ENCODE peak calls at places on chromosomes 12 and 14, in eight cellular contexts. Y, H, J, L, X, B, T and R are unnamed samples.

GRCh38 chr14:75430526-75430925 is 2.7 kb downstream of the JDP2 start:
- DNase-seq in Y (no peak), H (no peak), J (no peak), L (peak), X (no peak), B (no peak), T (no peak), R (no peak)

GRCh38 chr12:112841891-112842290 is 50.3 kb downstream of the RPH3A start:
- DNase-seq in Y (no peak), H (no peak), J (no peak), L (no peak), X (no peak), B (no peak), T (no peak), R (no peak)

GRCh38 chr14:54754623-54755386 is 147.8 kb downstream of the GCH1 start:
- DNase-seq in Y (no peak), H (no peak), J (no peak), L (no peak), X (peak), B (no peak), T (no peak), R (no peak)

GRCh38 chr12:30805959-30806358 is 51.2 kb upstream of the CAPRIN2 start:
- DNase-seq in Y (no peak), H (no peak), J (no peak), L (no peak), X (no peak), B (no peak), T (no peak), R (no peak)

GRCh38 chr14:94677747-94678146 is 65.6 kb downstream of the SERPINA3 start:
- DNase-seq in Y (no peak), H (no peak), J (no peak), L (no peak), X (no peak), B (no peak), T (no peak), R (no peak)

GRCh38 chr14:65238456-65238855 is 136.1 kb upstream of the MAX start:
- DNase-seq in Y (no peak), H (no peak), J (no peak), L (no peak), X (no peak), B (no peak), T (peak), R (no peak)

GRCh38 chr12:79682593-79682992 is 8.2 kb downstream of the PAWR start:
- DNase-seq in Y (no peak), H (no peak), J (no peak), L (no peak), X (no peak), B (no peak), T (no peak), R (no peak)

GRCh38 chr12:29552324-29552927 is 54.9 kb upstream of the OVCH1 start:
- DNase-seq in Y (peak), H (peak), J (peak), L (peak), X (peak), B (peak), T (no peak), R (no peak)

GRCh38 chr14:60250318-60251035 is 1.5 kb downstream of the PPM1A start:
- DNase-seq in Y (peak), H (no peak), J (no peak), L (no peak), X (peak), B (no peak), T (no peak), R (no peak)

GRCh38 chr12:45518516-45519235 is 210.8 kb upstream of the ARID2 start:
- DNase-seq in Y (no peak), H (peak), J (no peak), L (no peak), X (no peak), B (no peak), T (no peak), R (no peak)

GRCh38 chr12:117596968-117597367 is 235.5 kb upstream of the NOS1 start:
- DNase-seq in Y (no peak), H (no peak), J (no peak), L (no peak), X (no peak), B (no peak), T (no peak), R (no peak)

DNA sequence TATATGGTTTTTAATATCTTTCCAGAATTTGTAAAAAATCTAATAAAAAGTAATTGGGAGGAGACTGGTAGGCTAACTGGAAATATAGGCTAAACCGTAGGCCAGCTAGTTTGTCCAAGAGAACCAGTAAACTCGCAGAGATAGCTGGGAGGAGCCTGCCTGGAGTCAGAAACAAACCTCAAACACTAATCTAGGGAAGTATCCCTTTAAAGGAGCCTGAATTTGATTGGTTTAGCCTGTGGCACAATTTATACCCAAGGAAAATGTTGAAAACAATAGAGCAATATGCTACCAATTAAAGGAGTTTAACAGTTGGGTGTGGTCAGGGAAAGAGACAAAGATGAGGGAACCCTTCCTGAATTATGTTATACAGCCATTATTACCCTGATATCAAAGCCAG is 109.6 kb downstream of the EML5 start:
- DNase-seq in Y (no peak), H (no peak), J (no peak), L (no peak), X (no peak), B (no peak), T (no peak), R (no peak)
- TF ChIP-seq CTCF in Y (no peak), H (no peak), J (no peak), L (no peak), X (no peak), B (no peak), T (no peak), R (no peak)

DNA sequence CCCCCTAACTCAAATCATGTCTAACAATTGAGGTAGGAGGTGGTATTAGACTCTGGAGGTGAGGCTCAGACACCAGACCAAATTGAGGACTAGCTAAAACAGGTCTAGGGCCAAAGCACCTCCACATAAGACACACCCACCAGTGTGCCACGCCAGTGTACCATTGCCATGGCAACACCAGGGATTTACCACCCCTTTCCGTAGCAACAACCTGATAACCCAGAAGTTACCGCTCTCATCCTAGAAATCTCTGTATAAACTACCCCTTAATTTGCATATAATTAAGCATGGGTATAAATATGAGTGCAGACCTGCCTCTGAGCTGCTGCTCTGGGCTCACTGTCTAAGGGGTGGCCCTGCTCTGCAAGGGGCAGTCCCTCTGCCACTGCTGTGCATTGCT is 57.4 kb upstream of the PPP2R5C start:
- DNase-seq in Y (no peak), H (no peak), J (no peak), L (no peak), X (no peak), B (no peak), T (no peak), R (no peak)
- TF ChIP-seq CTCF in Y (no peak), H (no peak), J (no peak), L (no peak), X (no peak), B (no peak), T (no peak), R (no peak)

DNA sequence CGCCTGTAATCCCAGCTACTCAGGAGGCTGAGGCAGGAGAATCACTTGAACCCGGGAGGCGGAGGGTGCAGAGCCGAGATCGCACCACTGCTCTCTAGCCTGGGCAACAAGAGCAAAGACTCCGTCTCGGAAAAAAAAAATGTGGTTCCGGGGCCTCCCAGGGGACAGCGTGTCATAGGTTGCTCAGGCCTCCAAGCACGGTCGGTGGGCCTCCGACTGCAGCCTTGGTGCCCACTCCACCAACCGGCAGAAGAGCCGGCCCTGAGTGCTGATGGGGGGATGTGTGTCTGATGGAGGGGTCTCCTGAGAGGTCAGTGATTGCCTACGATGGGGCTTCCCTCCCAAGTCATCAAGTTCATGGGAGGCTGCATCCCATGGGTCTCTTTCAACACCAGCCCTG is 15.9 kb downstream of the ZFYVE21 start:
- DNase-seq in Y (no peak), H (no peak), J (no peak), L (peak), X (no peak), B (peak), T (no peak), R (no peak)
- TF ChIP-seq CTCF in Y (no peak), H (no peak), J (no peak), L (no peak), X (no peak), B (no peak), T (no peak), R (no peak)

DNA sequence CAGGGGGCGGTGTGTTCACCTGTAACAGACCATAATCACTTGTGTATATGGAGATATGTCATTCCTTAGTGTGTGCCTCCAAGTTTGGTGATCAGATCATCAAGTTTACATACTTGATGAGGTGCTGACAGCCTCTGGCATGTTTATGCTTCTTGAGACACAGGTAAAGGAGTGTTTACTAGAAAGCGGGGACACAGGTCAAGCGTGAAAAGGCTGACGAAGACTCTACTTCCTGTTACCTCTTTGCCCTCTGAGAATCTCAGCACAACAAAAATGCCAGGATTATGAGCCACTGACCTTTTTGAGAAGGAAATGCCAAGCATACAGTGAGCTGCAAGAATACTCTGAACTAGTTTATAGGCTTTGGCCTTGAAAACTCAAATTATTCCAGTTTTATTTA is 29.6 kb downstream of the PRDM4 start:
- DNase-seq in Y (peak), H (peak), J (no peak), L (no peak), X (no peak), B (no peak), T (no peak), R (no peak)
- TF ChIP-seq CTCF in Y (peak), H (no peak), J (no peak), L (no peak), X (no peak), B (no peak), T (no peak), R (no peak)

DNA sequence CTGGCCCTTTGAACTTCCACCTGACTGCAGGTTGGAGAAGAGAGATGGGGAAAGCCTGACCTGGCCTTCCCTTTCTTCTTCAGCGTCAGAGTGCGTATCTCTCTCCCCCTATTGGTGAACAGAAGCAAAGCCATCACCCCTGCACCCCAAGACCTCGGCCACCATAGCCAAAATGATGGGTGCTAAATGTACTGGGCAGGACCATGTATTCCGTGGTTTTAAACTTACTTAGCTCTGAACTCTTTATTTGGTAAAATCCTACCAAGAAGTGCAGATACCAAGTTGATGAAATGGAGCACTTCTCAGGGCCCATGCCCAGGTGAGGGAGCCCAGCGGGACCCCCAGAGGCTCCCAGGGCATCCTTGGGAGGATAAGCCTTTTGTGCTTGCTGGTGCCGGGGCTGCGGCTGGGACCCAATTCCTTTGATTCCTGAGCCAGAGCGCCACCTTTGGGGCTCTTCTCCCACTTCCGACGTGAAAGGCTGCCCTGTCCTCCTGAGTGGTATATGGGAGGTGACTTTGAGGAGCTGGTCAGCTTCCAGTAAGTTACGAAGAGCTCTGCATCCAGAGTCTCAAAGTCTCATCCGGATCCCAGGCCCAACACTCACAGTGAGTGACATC is 9.4 kb downstream of the CCND2 start:
- DNase-seq in Y (peak), H (no peak), J (no peak), L (no peak), X (no peak), B (no peak), T (no peak), R (no peak)
- TF ChIP-seq CTCF in Y (peak), H (no peak), J (no peak), L (no peak), X (no peak), B (no peak), T (no peak), R (no peak)

DNA sequence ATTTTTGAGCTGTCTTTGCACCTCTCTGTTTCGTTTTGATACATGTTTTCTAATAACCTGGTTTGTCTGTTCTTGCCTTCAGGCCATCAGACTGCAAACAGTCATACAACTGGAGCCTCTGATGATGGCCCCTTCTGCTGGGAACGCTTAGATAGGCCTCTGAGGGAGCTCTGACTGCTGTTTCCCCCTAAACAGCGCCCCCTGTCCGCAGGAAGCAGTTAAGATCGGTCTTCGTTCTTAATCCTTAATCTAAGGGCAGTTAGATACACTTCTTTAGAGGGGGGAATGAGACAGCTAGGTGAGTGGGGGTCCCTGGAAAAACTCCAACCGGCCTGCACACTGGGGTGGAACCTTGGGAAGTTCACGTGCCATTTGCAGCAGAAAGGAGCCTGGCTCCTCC is 1338.8 kb upstream of the SEL1L start:
- DNase-seq in Y (peak), H (no peak), J (no peak), L (no peak), X (peak), B (no peak), T (no peak), R (no peak)
- TF ChIP-seq CTCF in Y (peak), H (no peak), J (no peak), L (no peak), X (peak), B (peak), T (no peak), R (no peak)

GRCh38 chr12:101935769-101936741 is 58.7 kb downstream of the DRAM1 start:
- DNase-seq in Y (peak), H (peak), J (peak), L (peak), X (no peak), B (no peak), T (peak), R (no peak)
- TF ChIP-seq CTCF in Y (no peak), H (no peak), J (no peak), L (no peak), X (no peak), B (no peak), T (peak), R (no peak)

GRCh38 chr12:111298583-111299436 is 70.1 kb downstream of the PHETA1 start:
- DNase-seq in Y (peak), H (peak), J (no peak), L (peak), X (peak), B (no peak), T (no peak), R (no peak)
- TF ChIP-seq CTCF in Y (peak), H (peak), J (peak), L (peak), X (peak), B (peak), T (peak), R (no peak)